ENCODE peak calls at places on chromosomes 1 and 21, in eight cellular contexts. One of them, this sample, is unnamed.

GRCh38 chr1:229457436-229457835 is 23.5 kb upstream of the ACTA1 start:
- DNase-seq in uterus: no peak
- DNase-seq in CD8-positive, alpha-beta T cell: no peak
- DNase-seq in lung: no peak
- DNase-seq in IMR-90: no peak
- DNase-seq in GM23338: no peak
- DNase-seq in fibroblast of lung: no peak
- DNase-seq in psoas muscle: no peak
- DNase-seq in this sample: no peak

GRCh38 chr1:94299627-94300552 is 62.5 kb upstream of the ARHGAP29 start:
- DNase-seq in uterus: no peak
- DNase-seq in CD8-positive, alpha-beta T cell: no peak
- DNase-seq in lung: peak; percentile 63
- DNase-seq in IMR-90: peak; percentile 49
- DNase-seq in GM23338: peak; percentile 50
- DNase-seq in fibroblast of lung: peak; percentile 60
- DNase-seq in psoas muscle: no peak
- DNase-seq in this sample: no peak

GRCh38 chr1:214983126-214983869 is 99.2 kb upstream of the KCNK2 start:
- DNase-seq in uterus: no peak
- DNase-seq in CD8-positive, alpha-beta T cell: no peak
- DNase-seq in lung: no peak
- DNase-seq in IMR-90: peak; percentile 80
- DNase-seq in GM23338: no peak
- DNase-seq in fibroblast of lung: peak; percentile 22
- DNase-seq in psoas muscle: no peak
- DNase-seq in this sample: no peak

GRCh38 chr1:30834249-30834648 is 74.3 kb downstream of the SDC3 start:
- DNase-seq in uterus: no peak
- DNase-seq in CD8-positive, alpha-beta T cell: no peak
- DNase-seq in lung: no peak
- DNase-seq in IMR-90: no peak
- DNase-seq in GM23338: no peak
- DNase-seq in fibroblast of lung: no peak
- DNase-seq in psoas muscle: no peak
- DNase-seq in this sample: no peak

GRCh38 chr1:20100632-20101355 is 18.5 kb downstream of the PLA2G2D start:
- DNase-seq in uterus: peak; percentile 21
- DNase-seq in CD8-positive, alpha-beta T cell: no peak
- DNase-seq in lung: peak; percentile 54
- DNase-seq in IMR-90: peak; percentile 48
- DNase-seq in GM23338: peak; percentile 86
- DNase-seq in fibroblast of lung: peak; percentile 63
- DNase-seq in psoas muscle: no peak
- DNase-seq in this sample: peak; percentile 14

GRCh38 chr1:2477309-2477708 is 1.2 kb downstream of the PLCH2 start:
- DNase-seq in uterus: no peak
- DNase-seq in CD8-positive, alpha-beta T cell: no peak
- DNase-seq in lung: no peak
- DNase-seq in IMR-90: no peak
- DNase-seq in GM23338: no peak
- DNase-seq in fibroblast of lung: no peak
- DNase-seq in psoas muscle: no peak
- DNase-seq in this sample: no peak

GRCh38 chr21:17636711-17637110 is 24.0 kb upstream of the BTG3 start:
- DNase-seq in uterus: no peak
- DNase-seq in CD8-positive, alpha-beta T cell: no peak
- DNase-seq in lung: no peak
- DNase-seq in IMR-90: no peak
- DNase-seq in GM23338: no peak
- DNase-seq in fibroblast of lung: no peak
- DNase-seq in psoas muscle: peak; percentile 20
- DNase-seq in this sample: no peak

GRCh38 chr1:53878492-53879105 is 11.0 kb downstream of the YIPF1 start:
- DNase-seq in uterus: no peak
- DNase-seq in CD8-positive, alpha-beta T cell: no peak
- DNase-seq in lung: no peak
- DNase-seq in IMR-90: peak; percentile 69
- DNase-seq in GM23338: peak; percentile 68
- DNase-seq in fibroblast of lung: peak; percentile 80
- DNase-seq in psoas muscle: no peak
- DNase-seq in this sample: no peak

GRCh38 chr1:151058682-151059341 is 610 bp downstream of the CDC42SE1 start:
- DNase-seq in uterus: no peak
- DNase-seq in CD8-positive, alpha-beta T cell: no peak
- DNase-seq in lung: peak; percentile 75
- DNase-seq in IMR-90: peak; percentile 19
- DNase-seq in GM23338: peak; percentile 76
- DNase-seq in fibroblast of lung: peak; percentile 27
- DNase-seq in psoas muscle: no peak
- DNase-seq in this sample: no peak

GRCh38 chr1:58883037-58883887 is 99.4 kb upstream of the JUN start:
- DNase-seq in uterus: peak; percentile 59
- DNase-seq in CD8-positive, alpha-beta T cell: no peak
- DNase-seq in lung: peak; percentile 80
- DNase-seq in IMR-90: peak; percentile 97
- DNase-seq in GM23338: peak; percentile 16
- DNase-seq in fibroblast of lung: peak; percentile 97
- DNase-seq in psoas muscle: peak; percentile 83
- DNase-seq in this sample: no peak

GRCh38 chr1:23178931-23179330 is 10.3 kb upstream of the LUZP1 start:
- DNase-seq in uterus: no peak
- DNase-seq in CD8-positive, alpha-beta T cell: no peak
- DNase-seq in lung: no peak
- DNase-seq in IMR-90: peak; percentile 38
- DNase-seq in GM23338: peak; percentile 52
- DNase-seq in fibroblast of lung: peak; percentile 41
- DNase-seq in psoas muscle: no peak
- DNase-seq in this sample: no peak

GRCh38 chr1:23472351-23473036 is 11.5 kb downstream of the ASAP3 start:
- DNase-seq in uterus: no peak
- DNase-seq in CD8-positive, alpha-beta T cell: no peak
- DNase-seq in lung: no peak
- DNase-seq in IMR-90: no peak
- DNase-seq in GM23338: no peak
- DNase-seq in fibroblast of lung: no peak
- DNase-seq in psoas muscle: no peak
- DNase-seq in this sample: no peak

GRCh38 chr1:17866451-17867029 is 111.4 kb downstream of the ACTL8 start:
- DNase-seq in uterus: no peak
- DNase-seq in CD8-positive, alpha-beta T cell: no peak
- DNase-seq in lung: no peak
- DNase-seq in IMR-90: peak; percentile 95
- DNase-seq in GM23338: no peak
- DNase-seq in fibroblast of lung: peak; percentile 92
- DNase-seq in psoas muscle: peak; percentile 45
- DNase-seq in this sample: no peak

GRCh38 chr1:17867470-17867869 is 112.3 kb downstream of the ACTL8 start:
- DNase-seq in uterus: no peak
- DNase-seq in CD8-positive, alpha-beta T cell: no peak
- DNase-seq in lung: no peak
- DNase-seq in IMR-90: no peak
- DNase-seq in GM23338: no peak
- DNase-seq in fibroblast of lung: no peak
- DNase-seq in psoas muscle: no peak
- DNase-seq in this sample: no peak

GRCh38 chr1:17862125-17862524 is 107.0 kb downstream of the ACTL8 start:
- DNase-seq in uterus: no peak
- DNase-seq in CD8-positive, alpha-beta T cell: no peak
- DNase-seq in lung: no peak
- DNase-seq in IMR-90: no peak
- DNase-seq in GM23338: no peak
- DNase-seq in fibroblast of lung: no peak
- DNase-seq in psoas muscle: no peak
- DNase-seq in this sample: no peak

GRCh38 chr1:17869826-17870225 is 114.7 kb downstream of the ACTL8 start:
- DNase-seq in uterus: no peak
- DNase-seq in CD8-positive, alpha-beta T cell: no peak
- DNase-seq in lung: no peak
- DNase-seq in IMR-90: peak; percentile 62
- DNase-seq in GM23338: no peak
- DNase-seq in fibroblast of lung: peak; percentile 25
- DNase-seq in psoas muscle: no peak
- DNase-seq in this sample: no peak

DNA sequence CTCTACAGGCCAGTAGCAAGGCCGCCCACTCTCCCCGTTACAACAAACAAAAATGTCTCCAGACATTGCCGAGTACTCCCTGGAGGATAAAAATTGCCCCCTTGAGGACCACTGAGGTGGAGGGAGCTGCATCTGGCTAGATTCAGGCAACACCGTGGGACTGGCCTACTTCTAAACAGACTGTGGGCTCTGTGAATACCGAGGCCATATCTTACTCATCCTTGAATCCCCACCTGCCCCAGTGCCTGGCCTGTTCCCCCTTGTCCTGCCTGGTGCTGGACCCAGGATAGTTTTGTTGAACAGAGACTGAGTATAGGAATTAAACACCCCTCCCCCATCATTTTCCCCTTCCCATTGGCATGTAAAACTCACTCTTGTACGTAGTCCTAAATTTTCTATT is 110.8 kb downstream of the ACTL8 start:
- DNase-seq in uterus: no peak
- DNase-seq in CD8-positive, alpha-beta T cell: no peak
- DNase-seq in lung: no peak
- DNase-seq in IMR-90: peak; percentile 40
- DNase-seq in GM23338: no peak
- DNase-seq in fibroblast of lung: no peak
- DNase-seq in psoas muscle: no peak
- DNase-seq in this sample: no peak
- H3K27ac ChIP-seq in uterus: no peak overlapping the region
- H3K27ac ChIP-seq in CD8-positive, alpha-beta T cell: no peak overlapping the region
- H3K27ac ChIP-seq in lung: no peak overlapping the region
- H3K27ac ChIP-seq in IMR-90: peak overlapping the region; percentile 95
- H3K27ac ChIP-seq in GM23338: no peak overlapping the region
- H3K27ac ChIP-seq in fibroblast of lung: peak overlapping the region; percentile 80
- H3K27ac ChIP-seq in psoas muscle: no peak overlapping the region
- H3K27ac ChIP-seq in this sample: no peak overlapping the region

GRCh38 chr1:62433861-62434611 is 2.8 kb upstream of the USP1 start:
- DNase-seq in uterus: no peak
- DNase-seq in CD8-positive, alpha-beta T cell: no peak
- DNase-seq in lung: no peak
- DNase-seq in IMR-90: no peak
- DNase-seq in GM23338: no peak
- DNase-seq in fibroblast of lung: peak; percentile 15
- DNase-seq in psoas muscle: no peak
- DNase-seq in this sample: no peak
- TF ChIP-seq CTCF in uterus: no peak
- TF ChIP-seq CTCF in CD8-positive, alpha-beta T cell: no peak
- TF ChIP-seq CTCF in lung: no peak
- TF ChIP-seq CTCF in IMR-90: no peak
- TF ChIP-seq CTCF in GM23338: no peak
- TF ChIP-seq CTCF in fibroblast of lung: no peak
- TF ChIP-seq CTCF in psoas muscle: no peak
- TF ChIP-seq CTCF in this sample: no peak

DNA sequence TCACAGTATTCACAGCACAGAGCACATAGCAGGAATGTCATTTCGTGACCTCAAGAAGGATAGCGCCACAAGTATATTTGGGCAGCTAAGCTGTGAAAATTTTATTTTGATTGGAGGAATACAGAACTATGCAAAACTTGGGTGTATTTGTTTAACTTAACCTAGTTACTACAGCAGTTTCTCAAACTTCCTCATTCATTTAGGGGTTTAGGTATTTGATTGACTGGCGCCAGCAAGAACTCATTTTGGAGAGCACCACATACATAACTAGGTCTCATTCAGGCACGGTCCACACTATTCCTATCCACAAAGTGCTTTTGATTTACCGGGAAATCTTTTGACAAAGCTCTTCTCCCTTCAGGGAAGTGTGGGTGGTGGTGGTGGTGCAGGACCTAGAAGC is 155.1 kb upstream of the NRIP1 start:
- DNase-seq in uterus: no peak
- DNase-seq in CD8-positive, alpha-beta T cell: no peak
- DNase-seq in lung: no peak
- DNase-seq in IMR-90: no peak
- DNase-seq in GM23338: no peak
- DNase-seq in fibroblast of lung: no peak
- DNase-seq in psoas muscle: no peak
- DNase-seq in this sample: no peak
- H3K27ac ChIP-seq in uterus: no peak overlapping the region
- H3K27ac ChIP-seq in CD8-positive, alpha-beta T cell: no peak overlapping the region
- H3K27ac ChIP-seq in lung: peak overlapping the region; percentile 45
- H3K27ac ChIP-seq in IMR-90: no peak overlapping the region
- H3K27ac ChIP-seq in GM23338: no peak overlapping the region
- H3K27ac ChIP-seq in fibroblast of lung: no peak overlapping the region
- H3K27ac ChIP-seq in psoas muscle: no peak overlapping the region
- H3K27ac ChIP-seq in this sample: no peak overlapping the region

DNA sequence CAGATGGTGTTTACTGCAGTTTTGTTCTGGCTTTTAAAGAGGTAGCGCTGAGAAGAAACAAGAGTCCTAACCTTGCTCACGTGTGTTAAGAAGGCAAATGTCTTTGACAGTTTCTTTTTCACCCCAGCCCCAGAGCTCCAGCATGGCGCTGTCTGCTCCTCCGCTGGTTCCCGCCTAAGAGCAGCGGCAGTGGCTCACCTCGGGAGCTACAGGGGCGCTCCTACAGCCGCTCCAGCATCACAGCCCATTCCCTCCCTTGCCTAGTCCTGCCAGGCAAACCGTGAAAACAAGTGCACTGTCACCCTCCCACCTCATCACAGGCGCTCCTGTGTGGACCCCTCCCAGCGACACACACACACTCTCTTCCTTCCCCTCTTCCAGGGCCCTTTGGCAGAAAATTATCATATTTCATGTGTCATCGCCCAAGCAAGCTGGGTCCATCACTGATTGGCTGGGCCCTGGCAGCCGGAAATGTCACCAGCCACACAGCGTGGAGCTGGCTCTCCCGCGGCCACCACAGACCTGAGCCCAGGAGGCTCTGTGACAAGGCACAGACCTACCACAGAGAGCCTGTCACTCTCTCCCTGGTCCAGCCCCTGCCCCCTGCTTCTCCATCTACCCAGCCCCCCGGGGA is 1.2 kb upstream of the HIVEP3 start:
- DNase-seq in uterus: peak; percentile 15
- DNase-seq in CD8-positive, alpha-beta T cell: peak; percentile 85
- DNase-seq in lung: no peak
- DNase-seq in IMR-90: peak; percentile 26
- DNase-seq in GM23338: peak; percentile 69
- DNase-seq in fibroblast of lung: peak; percentile 18
- DNase-seq in psoas muscle: peak; percentile 63
- DNase-seq in this sample: peak; percentile 43
- TF ChIP-seq CTCF in uterus: no peak
- TF ChIP-seq CTCF in CD8-positive, alpha-beta T cell: no peak
- TF ChIP-seq CTCF in lung: no peak
- TF ChIP-seq CTCF in IMR-90: no peak
- TF ChIP-seq CTCF in GM23338: no peak
- TF ChIP-seq CTCF in fibroblast of lung: no peak
- TF ChIP-seq CTCF in psoas muscle: no peak
- TF ChIP-seq CTCF in this sample: no peak

GRCh38 chr1:8667869-8668595 is 149.4 kb downstream of the RERE start:
- DNase-seq in uterus: no peak
- DNase-seq in CD8-positive, alpha-beta T cell: no peak
- DNase-seq in lung: peak; percentile 47
- DNase-seq in IMR-90: peak; percentile 45
- DNase-seq in GM23338: no peak
- DNase-seq in fibroblast of lung: peak; percentile 56
- DNase-seq in psoas muscle: no peak
- DNase-seq in this sample: no peak
- H3K27ac ChIP-seq in uterus: peak overlapping the region; percentile 2
- H3K27ac ChIP-seq in CD8-positive, alpha-beta T cell: no peak overlapping the region
- H3K27ac ChIP-seq in lung: no peak overlapping the region
- H3K27ac ChIP-seq in IMR-90: no peak overlapping the region
- H3K27ac ChIP-seq in GM23338: no peak overlapping the region
- H3K27ac ChIP-seq in fibroblast of lung: no peak overlapping the region
- H3K27ac ChIP-seq in psoas muscle: peak overlapping the region; percentile 34
- H3K27ac ChIP-seq in this sample: no peak overlapping the region

This sample was measured in dorsolateral prefrontal cortex.